ENCODE peak calls at places on chromosomes 3 and 15, in five cellular contexts. Z, X, A, Y and F are unnamed samples. For H3K27me3 and H3K4me1, the result is how much of the 10 kb centered on the place peaks cover.

GRCh38 chr15:71115567-71116351 is 488 bp downstream of the THSD4 start:
- DNase-seq in Z (peak), X (peak), Y (peak), A (no peak), F (peak)

GRCh38 chr3:184289426-184289938 is 9.6 kb upstream of the PSMD2 start:
- DNase-seq in Y (peak), Z (peak), X (peak), A (peak), F (peak)

GRCh38 chr3:108552267-108553159 is 36.7 kb downstream of the CIP2A start:
- DNase-seq in Y (peak), X (peak), Z (peak), A (no peak), F (peak)

GRCh38 chr15:76289582-76289981 is 21.7 kb downstream of the ETFA start:
- DNase-seq in Z (no peak), A (no peak), X (peak), Y (peak), F (no peak)

GRCh38 chr15:31300981-31301686 is 25.5 kb upstream of the KLF13 start:
- DNase-seq in Z (no peak), A (no peak), Y (no peak), X (no peak), F (no peak)

GRCh38 chr3:125443923-125444322 is 68.8 kb upstream of the ZNF148 start:
- DNase-seq in A (no peak), X (peak), Z (no peak), Y (peak), F (peak)

GRCh38 chr15:63797103-63797502 is 36.6 kb downstream of the HERC1 start:
- DNase-seq in X (no peak), Y (no peak), Z (no peak), A (no peak), F (no peak)

GRCh38 chr3:39448506-39449233 is 18.8 kb upstream of the MOBP start:
- DNase-seq in X (no peak), A (no peak), Y (no peak), Z (no peak), F (no peak)

GRCh38 chr15:80156176-80156720 is 3.4 kb downstream of the FAH start:
- DNase-seq in Z (no peak), X (no peak), Y (no peak), A (no peak), F (no peak)

GRCh38 chr15:45441686-45442085 is 63.3 kb upstream of the GATM start:
- DNase-seq in A (no peak), Z (no peak), X (no peak), Y (no peak), F (no peak)

GRCh38 chr3:101521251-101521701 is 8.3 kb upstream of the SENP7 start:
- DNase-seq in A (no peak), Y (no peak), Z (no peak), X (no peak), F (no peak)

GRCh38 chr15:89175617-89176191 is 45.7 kb downstream of the RLBP1 start:
- DNase-seq in Y (no peak), X (no peak), A (no peak), Z (no peak), F (no peak)

GRCh38 chr3:140717915-140718314 is 40.1 kb downstream of the TRIM42 start:
- DNase-seq in Z (no peak), Y (no peak), A (no peak), X (no peak), F (no peak)

GRCh38 chr3:23496165-23496564 is 293.0 kb downstream of the UBE2E2 start:
- DNase-seq in Z (no peak), X (no peak), A (no peak), Y (no peak), F (no peak)

GRCh38 chr3:75171632-75172230 is 492.4 kb upstream of the FRG2C start:
- DNase-seq in X (peak), Z (peak), Y (no peak), A (no peak), F (no peak)

GRCh38 chr3:150639262-150639661 is 36.1 kb downstream of the SELENOT start:
- DNase-seq in A (no peak), X (no peak), Z (no peak), Y (no peak), F (peak)

GRCh38 chr3:195086885-195087284 is 184.1 kb downstream of the XXYLT1 start:
- DNase-seq in X (no peak), Z (no peak), A (no peak), Y (no peak), F (no peak)

GRCh38 chr3:168996622-168997021 is 666.9 kb downstream of the MECOM start:
- DNase-seq in Y (no peak), Z (no peak), A (no peak), X (no peak), F (no peak)

GRCh38 chr15:63891079-63891762 is 57.5 kb upstream of the HERC1 start:
- DNase-seq in A (peak), X (peak), Z (peak), Y (peak), F (peak)

GRCh38 chr3:140711043-140711718 is 33.3 kb downstream of the TRIM42 start:
- DNase-seq in A (no peak), Y (no peak), Z (no peak), X (no peak), F (no peak)

GRCh38 chr3:124441766-124442165 is 288.5 kb upstream of the UMPS start:
- DNase-seq in A (no peak), Z (peak), X (no peak), Y (no peak), F (no peak)

GRCh38 chr3:107283948-107284347 is 93.3 kb upstream of the CCDC54 start:
- DNase-seq in Z (peak), X (peak), Y (peak), A (no peak), F (no peak)

DNA sequence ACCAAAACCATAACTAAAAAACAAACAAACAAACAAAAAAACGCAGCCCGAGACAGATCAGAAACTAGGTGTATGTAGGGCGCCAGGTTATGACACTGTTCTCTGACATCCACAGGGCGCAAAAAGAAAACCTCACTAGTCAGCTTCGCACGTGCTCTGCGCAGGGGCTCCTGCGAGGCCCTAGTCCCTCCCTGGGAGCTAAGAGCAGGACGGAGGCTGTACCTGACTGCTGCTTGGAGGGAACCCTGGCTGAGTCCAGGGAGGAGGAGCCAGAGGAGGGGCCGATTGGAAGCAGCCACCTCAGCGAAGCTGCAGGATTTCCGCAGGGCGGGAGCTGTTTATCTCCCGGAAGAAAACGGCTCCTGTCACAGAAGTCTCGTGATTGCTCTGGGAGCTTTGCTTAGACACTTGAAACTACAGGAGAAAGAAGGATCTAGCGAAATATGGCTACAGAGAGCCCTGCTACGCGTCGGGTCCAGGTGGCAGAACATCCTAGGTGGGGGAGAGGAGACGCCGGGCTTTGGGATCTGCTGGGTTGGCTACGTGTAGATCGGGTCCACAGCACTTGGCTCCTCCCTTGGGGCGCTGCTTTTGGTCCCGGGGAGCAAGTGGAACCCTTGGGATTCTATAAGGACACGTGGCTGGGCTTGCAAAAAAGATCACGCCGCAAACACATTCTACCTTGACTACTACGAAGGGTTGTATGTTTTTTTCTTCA is at the start of gene GALK2:
- DNase-seq in Z (peak), Y (peak), A (peak), X (peak), F (peak)
- TF ChIP-seq EZH2 in Z (no peak), Y (no peak), A (no peak), X (no peak), F (no peak)

GRCh38 chr3:37505415-37505814 is 331.0 kb upstream of the LRRFIP2 start:
- DNase-seq in Y (no peak), Z (no peak), A (no peak), X (no peak), F (no peak)
- H3K27me3 ChIP-seq in Y (under half), Z (under half), A (under half), X (under half), F (under half)

GRCh38 chr15:65049418-65049840 is 4.2 kb downstream of the SLC51B start:
- DNase-seq in X (peak), Z (peak), Y (peak), A (peak), F (peak)

GRCh38 chr15:65054333-65055200 is 9.4 kb downstream of the SLC51B start:
- DNase-seq in X (peak), Y (no peak), Z (peak), A (no peak), F (peak)

GRCh38 chr15:65052956-65053355 is 7.8 kb downstream of the SLC51B start:
- DNase-seq in Y (no peak), Z (no peak), A (no peak), X (no peak), F (no peak)

GRCh38 chr15:65051266-65051665 is 6.1 kb downstream of the SLC51B start:
- DNase-seq in A (no peak), Y (no peak), Z (no peak), X (no peak), F (no peak)

DNA sequence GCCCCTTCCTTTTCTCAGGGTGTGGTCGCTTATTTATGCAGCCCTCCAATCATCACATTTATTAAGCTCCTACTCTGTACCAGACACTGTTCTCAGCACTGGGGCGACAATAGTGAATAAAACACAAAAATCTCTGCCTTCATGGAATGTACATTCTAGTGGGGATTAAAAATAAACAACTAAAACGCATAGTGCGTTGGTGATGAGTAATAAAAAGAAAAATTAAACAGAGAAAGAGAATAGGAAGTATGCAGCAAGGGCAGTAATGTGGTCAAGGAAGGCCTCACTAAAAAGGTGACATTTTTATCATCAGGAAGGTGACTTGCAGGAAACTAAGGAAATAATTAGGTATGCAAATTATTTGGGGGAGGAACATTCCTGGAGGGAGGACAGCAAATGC is 5.1 kb downstream of the SLC51B start:
- DNase-seq in A (no peak), X (peak), Z (no peak), Y (no peak), F (no peak)
- H3K4me1 ChIP-seq in A (under half), X (under half), Z (under half), Y (under half), F (under half)

GRCh38 chr3:138434875-138435772 is 708 bp downstream of the ESYT3 start:
- DNase-seq in Z (peak), Y (no peak), A (no peak), X (peak), F (no peak)
- TF ChIP-seq EZH2 in Z (peak), Y (peak), A (peak), X (peak), F (no peak)

GRCh38 chr15:40279437-40280141 is 3.3 kb downstream of the ANKRD63 start:
- DNase-seq in A (no peak), Y (no peak), Z (peak), X (peak), F (peak)

GRCh38 chr15:40278026-40278425 is 4.8 kb downstream of the ANKRD63 start:
- DNase-seq in X (no peak), Y (no peak), Z (no peak), A (no peak), F (no peak)

GRCh38 chr15:40282144-40282869 is 557 bp downstream of the ANKRD63 start:
- DNase-seq in Y (no peak), A (no peak), Z (peak), X (peak), F (peak)

GRCh38 chr15:40281057-40281850 is 1.6 kb downstream of the ANKRD63 start:
- DNase-seq in X (no peak), A (no peak), Y (no peak), Z (peak), F (no peak)

DNA sequence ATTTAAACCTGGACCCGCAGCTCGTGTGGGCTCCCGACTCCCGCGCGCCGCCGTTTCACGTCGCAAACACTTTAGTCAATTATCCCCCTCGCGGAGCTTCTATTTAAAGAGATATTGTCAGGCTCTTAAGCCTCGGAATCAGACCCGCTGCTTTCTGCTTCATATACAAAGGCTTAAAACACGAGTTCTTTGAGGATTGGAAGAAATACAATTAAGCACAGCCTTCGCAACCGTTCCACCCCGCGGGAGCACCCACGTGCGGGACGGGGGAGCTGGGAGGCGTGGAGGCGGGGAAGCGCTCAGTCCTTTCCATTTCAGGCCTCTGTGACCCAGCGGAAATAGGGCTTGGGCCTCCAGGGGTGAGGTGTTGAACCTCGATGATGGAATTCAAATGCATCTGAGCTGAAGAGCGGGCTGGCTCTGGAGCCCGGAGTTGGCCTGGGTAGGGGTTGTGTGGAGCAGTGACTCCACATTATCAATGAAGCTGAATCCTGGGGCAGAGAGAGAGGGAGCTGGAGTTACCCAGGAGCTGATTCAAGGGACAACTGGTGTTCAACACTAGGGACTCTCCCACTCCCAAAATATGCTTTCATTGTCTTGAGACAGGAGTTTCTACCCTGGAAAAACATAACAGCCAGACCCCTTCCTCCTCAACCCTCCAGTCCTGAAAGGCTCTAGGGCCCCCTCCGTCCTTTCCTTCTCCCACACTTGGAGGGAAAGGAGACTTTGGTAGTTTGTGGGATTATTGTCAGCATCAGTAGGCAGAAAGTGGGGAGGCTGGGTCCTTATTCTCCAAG is 2.4 kb downstream of the ANKRD63 start:
- DNase-seq in A (no peak), Z (peak), X (no peak), Y (no peak), F (no peak)
- H3K27me3 ChIP-seq in A (under half), Z (half or more), X (half or more), Y (half or more), F (under half)

GRCh38 chr3:72494076-72495000 is 353.9 kb downstream of the SHQ1 start:
- DNase-seq in A (no peak), Y (peak), X (peak), Z (no peak), F (no peak)
- H3K4me1 ChIP-seq in A (under half), Y (under half), X (under half), Z (under half), F (under half)

GRCh38 chr3:38396861-38397260 is 50.3 kb downstream of the XYLB start:
- DNase-seq in Z (no peak), A (no peak), X (no peak), Y (no peak), F (no peak)
- TF ChIP-seq EZH2 in Z (no peak), A (no peak), X (no peak), Y (no peak), F (no peak)